ENCODE peak calls at places on chromosomes 12 and 14, in five cellular contexts. M is gastrocnemius medialis; O is iPS DF 6.9; Q is effector memory CD4-positive, alpha-beta T cell; B is pancreas. Z is an unnamed sample. For H3K4me1, the result is how much of the 10 kb centered on the place peaks cover.

GRCh38 chr12:50166776-50167025 is 468 bp downstream of the CERS5 start:
- DNase-seq in M (no peak), O (no peak), Q (no peak), B (no peak), Z (no peak)

GRCh38 chr14:93748208-93749080 is 39.8 kb downstream of the PRIMA1 start:
- DNase-seq in M (no peak), O (no peak), Q (no peak), B (no peak), Z (no peak)

GRCh38 chr14:20820063-20820904 is 17.6 kb upstream of the RNASE1 start:
- DNase-seq in M (no peak), O (peak), Q (no peak), B (no peak), Z (no peak)

GRCh38 chr12:90963946-90964345 is 9.0 kb upstream of the CCER1 start:
- DNase-seq in M (no peak), O (no peak), Q (no peak), B (no peak), Z (no peak)

GRCh38 chr14:71739273-71739990 is 192.8 kb upstream of the RGS6 start:
- DNase-seq in M (no peak), O (peak), Q (no peak), B (no peak), Z (no peak)

GRCh38 chr12:103517161-103517560 is 21.4 kb upstream of the C12orf42 start:
- DNase-seq in M (no peak), O (no peak), Q (no peak), B (no peak), Z (no peak)

GRCh38 chr14:53772936-53773335 is 183.7 kb downstream of the BMP4 start:
- DNase-seq in M (no peak), O (no peak), Q (no peak), B (no peak), Z (no peak)

GRCh38 chr14:102282751-102283465 is 22.1 kb downstream of the MOK start:
- DNase-seq in M (no peak), O (no peak), Q (no peak), B (no peak), Z (no peak)

GRCh38 chr12:62900686-62901272 is 34.2 kb downstream of the PPM1H start:
- DNase-seq in M (peak), O (no peak), Q (no peak), B (no peak), Z (no peak)

GRCh38 chr12:27186240-27186839 is 57.7 kb upstream of the STK38L start:
- DNase-seq in M (no peak), O (no peak), Q (no peak), B (no peak), Z (no peak)

GRCh38 chr14:94663965-94664704 is 51.9 kb downstream of the SERPINA3 start:
- DNase-seq in M (no peak), O (no peak), Q (no peak), B (no peak), Z (no peak)

GRCh38 chr12:82359115-82359478 is 768 bp downstream of the METTL25 start:
- DNase-seq in M (no peak), O (peak), Q (no peak), B (peak), Z (no peak)

GRCh38 chr14:66634876-66635275 is 126.9 kb downstream of the GPHN start:
- DNase-seq in M (no peak), O (no peak), Q (no peak), B (no peak), Z (no peak)

GRCh38 chr12:76848132-76848531 is 30.7 kb downstream of the CSRP2 start:
- DNase-seq in M (no peak), O (no peak), Q (no peak), B (no peak), Z (no peak)

GRCh38 chr14:70808402-70809237 is 693 bp downstream of the MAP3K9 start:
- DNase-seq in M (no peak), O (no peak), Q (peak), B (peak), Z (no peak)

GRCh38 chr12:59858508-59858907 is 262.7 kb downstream of the SLC16A7 start:
- DNase-seq in M (no peak), O (no peak), Q (no peak), B (no peak), Z (no peak)

GRCh38 chr12:66963901-66964300 is 285.0 kb upstream of the GRIP1 start:
- DNase-seq in M (no peak), O (no peak), Q (no peak), B (no peak), Z (no peak)

DNA sequence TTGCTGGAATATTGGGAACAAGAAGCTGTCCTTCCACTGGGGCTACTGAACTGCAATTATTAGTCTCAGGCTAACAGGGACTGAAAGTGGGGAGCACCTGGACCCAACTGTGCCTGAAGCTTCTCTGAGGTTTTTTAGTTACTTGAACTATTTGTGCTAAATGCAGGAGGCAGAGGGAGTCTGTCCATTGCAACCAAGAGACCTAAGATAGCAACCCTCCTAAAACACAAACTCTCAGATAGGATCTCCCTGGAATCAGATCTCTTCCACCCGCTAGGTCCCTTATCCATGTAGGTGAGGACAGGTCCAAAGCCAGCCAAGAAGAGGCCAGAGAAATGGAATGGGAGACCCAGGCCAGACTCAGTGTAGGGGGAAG is 58.1 kb downstream of the NCOR2 start:
- DNase-seq in M (no peak), O (no peak), Q (no peak), B (no peak), Z (no peak)
- H3K4me1 ChIP-seq in M (half or more), O (under half), Q (under half), B (under half), Z (half or more)

GRCh38 chr12:93813181-93813580 is 136.0 kb downstream of the CRADD start:
- DNase-seq in M (no peak), O (no peak), Q (no peak), B (no peak), Z (no peak)
- H3K4me1 ChIP-seq in M (under half), O (under half), Q (under half), B (under half), Z (under half)

GRCh38 chr12:2617365-2617764 is 177.4 kb upstream of the FKBP4 start:
- DNase-seq in M (no peak), O (no peak), Q (no peak), B (no peak), Z (no peak)

GRCh38 chr12:2619136-2619535 is 175.6 kb upstream of the FKBP4 start:
- DNase-seq in M (no peak), O (no peak), Q (no peak), B (no peak), Z (no peak)

GRCh38 chr12:2615665-2616387 is 178.9 kb upstream of the FKBP4 start:
- DNase-seq in M (no peak), O (no peak), Q (no peak), B (no peak), Z (no peak)

GRCh38 chr12:2616763-2617162 is 178.0 kb upstream of the FKBP4 start:
- DNase-seq in M (no peak), O (no peak), Q (no peak), B (no peak), Z (no peak)

GRCh38 chr12:2618291-2618995 is 176.3 kb upstream of the FKBP4 start:
- DNase-seq in M (no peak), O (no peak), Q (no peak), B (no peak), Z (no peak)
- H3K4me1 ChIP-seq in M (under half), O (under half), Q (under half), B (under half), Z (under half)

GRCh38 chr12:3120701-3121100 is 43.5 kb downstream of the TSPAN9 start:
- DNase-seq in M (no peak), O (no peak), Q (no peak), B (no peak), Z (no peak)
- H3K4me1 ChIP-seq in M (under half), O (under half), Q (under half), B (under half), Z (under half)

GRCh38 chr12:106096376-106096775 is 42.4 kb downstream of the NUAK1 start:
- DNase-seq in M (peak), O (no peak), Q (no peak), B (no peak), Z (no peak)
- H3K4me1 ChIP-seq in M (under half), O (under half), Q (under half), B (under half), Z (under half)